ENCODE peak calls at places on chromosomes 7 and 10, in ten cellular contexts. L is nephron progenitor cell; Q is ureter; W is epithelial cell of prostate; D is A172; K is stimulated activated CD8-positive, alpha-beta memory T cell treated with anti-CD3 and anti-CD28 coated beads, Interleukin-2, amount 100 ng/mL, for 1 hour; I is BE2C; H is left ventricle myocardium superior; G is HCEC 1CT; X is endothelial cell. C is an unnamed sample.

GRCh38 chr7:155437836-155438235 is 20.1 kb upstream of the EN2 start:
- DNase-seq in K (no peak), I (no peak), G (no peak), W (no peak), X (no peak), H (peak; percentile 6), D (no peak), L (no peak), Q (no peak), C (no peak)

GRCh38 chr7:108037748-108038147 is 34.8 kb upstream of the LAMB1 start:
- DNase-seq in X (no peak), I (no peak), K (no peak), G (no peak), W (no peak), Q (no peak), H (no peak), D (no peak), L (no peak), C (no peak)

GRCh38 chr10:133258066-133258817 is 18.4 kb downstream of the ADAM8 start:
- DNase-seq in H (no peak), X (no peak), K (no peak), G (no peak), L (no peak), W (peak; percentile 31), I (no peak), Q (peak; percentile 62), D (peak; percentile 19), C (no peak)

GRCh38 chr10:47031251-47031952 is 120.2 kb downstream of the PTPN20 start:
- DNase-seq in L (no peak), H (no peak), D (no peak), I (peak; percentile 49), G (no peak), W (no peak), K (no peak), Q (peak; percentile 38), X (no peak), C (peak; percentile 5)

GRCh38 chr10:101144053-101144452 is 13.0 kb downstream of the TLX1 start:
- DNase-seq in D (no peak), Q (no peak), K (no peak), W (no peak), G (no peak), H (no peak), L (no peak), X (no peak), I (no peak), C (no peak)

GRCh38 chr7:87369216-87369615 is 23.8 kb downstream of the CROT start:
- DNase-seq in W (no peak), K (no peak), H (no peak), D (no peak), L (no peak), Q (no peak), I (no peak), G (no peak), X (no peak), C (no peak)

GRCh38 chr7:152871678-152872060 is 112.1 kb downstream of the ACTR3B start:
- DNase-seq in L (no peak), X (no peak), H (no peak), D (no peak), K (no peak), I (no peak), W (no peak), G (no peak), Q (no peak), C (no peak)

GRCh38 chr10:124493191-124493936 is 31.7 kb downstream of the LHPP start:
- DNase-seq in I (no peak), K (no peak), G (no peak), L (no peak), W (no peak), D (no peak), Q (no peak), X (no peak), H (no peak), C (no peak)

GRCh38 chr7:45874408-45875131 is 1.7 kb upstream of the CCDC201 start:
- DNase-seq in I (no peak), X (no peak), D (peak; percentile 91), H (no peak), L (no peak), W (no peak), K (no peak), Q (no peak), G (peak; percentile 87), C (peak; percentile 73)

GRCh38 chr10:90179696-90180407 is 478.5 kb downstream of the KIF20B start:
- DNase-seq in W (peak; percentile 89), L (no peak), I (no peak), H (no peak), K (no peak), Q (no peak), X (no peak), G (peak; percentile 98), D (peak; percentile 80), C (peak; percentile 8)

GRCh38 chr7:111082351-111082750 is 8.6 kb upstream of the LRRN3 start:
- DNase-seq in W (no peak), Q (no peak), I (no peak), L (no peak), X (no peak), G (no peak), K (no peak), H (no peak), D (no peak), C (no peak)

GRCh38 chr7:107080099-107080505 is 35.6 kb downstream of the PRKAR2B start:
- DNase-seq in I (no peak), X (no peak), G (no peak), K (no peak), D (peak; percentile 3), H (no peak), Q (no peak), L (no peak), W (no peak), C (no peak)

GRCh38 chr10:61981460-61981859 is 80.0 kb downstream of the ARID5B start:
- DNase-seq in D (no peak), K (no peak), Q (no peak), I (no peak), G (peak; percentile 24), L (no peak), W (peak; percentile 33), X (no peak), H (no peak), C (no peak)

GRCh38 chr10:33465747-33466146 is 131.3 kb upstream of the NRP1 start:
- DNase-seq in W (no peak), L (no peak), Q (no peak), H (no peak), I (no peak), G (no peak), K (no peak), X (no peak), D (no peak), C (no peak)

GRCh38 chr7:12888727-12889126 is 201.3 kb downstream of the ARL4A start:
- DNase-seq in G (peak; percentile 48), H (no peak), D (peak; percentile 7), K (no peak), X (no peak), I (no peak), W (no peak), L (no peak), Q (no peak), C (no peak)

GRCh38 chr10:2529945-2530344 is 537.4 kb upstream of the PFKP start:
- DNase-seq in L (no peak), W (no peak), Q (no peak), D (no peak), I (no peak), K (no peak), X (no peak), G (no peak), H (no peak), C (no peak)

GRCh38 chr7:100827330-100828226 is at the start of gene EPHB4:
- DNase-seq in W (no peak), D (peak; percentile 69), Q (peak; percentile 84), G (peak; percentile 76), X (peak; percentile 87), H (peak; percentile 87), K (no peak), L (peak; percentile 91), I (peak; percentile 59), C (peak; percentile 75)

GRCh38 chr10:21519981-21520436 is 5.5 kb downstream of the SKIDA1 start:
- DNase-seq in D (peak; percentile 60), G (peak; percentile 62), I (no peak), X (no peak), Q (no peak), H (no peak), K (no peak), L (no peak), W (no peak), C (peak; percentile 53)

GRCh38 chr7:11507929-11508328 is 324.1 kb downstream of the THSD7A start:
- DNase-seq in W (no peak), H (no peak), X (no peak), D (no peak), L (no peak), G (no peak), K (no peak), Q (no peak), I (no peak), C (no peak)

GRCh38 chr10:23065549-23065948 is 29.8 kb upstream of the MSRB2 start:
- DNase-seq in I (peak; percentile 49), H (peak; percentile 72), W (peak; percentile 33), K (no peak), Q (peak; percentile 88), D (peak; percentile 78), G (peak; percentile 34), L (no peak), X (no peak), C (peak; percentile 45)

GRCh38 chr7:75629042-75629441 is 109.7 kb downstream of the HIP1 start:
- DNase-seq in L (no peak), G (no peak), Q (no peak), I (no peak), D (no peak), X (no peak), K (no peak), W (no peak), H (no peak), C (no peak)

GRCh38 chr10:71805776-71806705 is 32.7 kb upstream of the VSIR start:
- DNase-seq in K (no peak), W (no peak), G (no peak), X (no peak), H (no peak), D (no peak), I (no peak), Q (no peak), L (peak; percentile 38), C (no peak)

GRCh38 chr10:123421461-123421860 is 244.7 kb upstream of the GPR26 start:
- DNase-seq in K (no peak), Q (no peak), W (no peak), X (no peak), D (no peak), H (no peak), G (no peak), I (no peak), L (no peak), C (no peak)

GRCh38 chr7:150335101-150335773 is 6.2 kb downstream of the RARRES2 start:
- DNase-seq in L (no peak), Q (no peak), I (no peak), W (no peak), D (no peak), K (no peak), X (no peak), H (no peak), G (peak; percentile 73), C (no peak)

GRCh38 chr10:131882590-131883451 is 18.0 kb upstream of the PPP2R2D start:
- DNase-seq in K (no peak), X (no peak), D (no peak), H (no peak), G (no peak), Q (no peak), I (no peak), W (no peak), L (no peak), C (no peak)

GRCh38 chr7:155963771-155964195 is 151.5 kb upstream of the SHH start:
- DNase-seq in D (no peak), L (no peak), K (no peak), I (no peak), X (no peak), G (no peak), H (no peak), W (no peak), Q (peak; percentile 22), C (no peak)

GRCh38 chr10:102112210-102112817 is 7.9 kb downstream of the LDB1 start:
- DNase-seq in H (no peak), I (no peak), W (no peak), K (no peak), G (no peak), D (no peak), Q (no peak), X (no peak), L (no peak), C (no peak)

GRCh38 chr7:98238076-98238475 is 14.0 kb downstream of the TECPR1 start:
- DNase-seq in W (no peak), D (no peak), X (no peak), H (no peak), Q (no peak), G (no peak), K (no peak), L (no peak), I (no peak), C (no peak)